ENCODE peak calls at places on chromosomes 13 and 19, in four cellular contexts. K is hepatocyte; S is effector memory CD4-positive, alpha-beta T cell; O is pancreas. L is an unnamed sample. For H3K4me1, the result is how much of the 10 kb centered on the place peaks cover.

GRCh38 chr19:27676877-27677276 is 1536.1 kb downstream of the UQCRFS1 start:
- DNase-seq in K (no peak), S (no peak), O (no peak), L (no peak)

GRCh38 chr13:109425821-109426689 is 360.3 kb downstream of the IRS2 start:
- DNase-seq in K (no peak), S (no peak), O (no peak), L (no peak)

GRCh38 chr13:48806522-48806921 is 152.8 kb downstream of the CYSLTR2 start:
- DNase-seq in K (no peak), S (no peak), O (no peak), L (no peak)

GRCh38 chr19:58328999-58329398 is 2.2 kb downstream of the ZSCAN22 start:
- DNase-seq in K (no peak), S (no peak), O (no peak), L (no peak)

GRCh38 chr13:95704510-95704909 is 27.6 kb downstream of the DNAJC3 start:
- DNase-seq in K (no peak), S (no peak), O (peak), L (no peak)

GRCh38 chr13:104586010-104586746 is 1520.0 kb upstream of the SLC10A2 start:
- DNase-seq in K (peak), S (no peak), O (no peak), L (no peak)

GRCh38 chr13:75418997-75419396 is 63.0 kb downstream of the TBC1D4 start:
- DNase-seq in K (no peak), S (no peak), O (no peak), L (no peak)

GRCh38 chr19:38736413-38737280 is 7.6 kb downstream of the CAPN12 start:
- DNase-seq in K (peak), S (peak), O (peak), L (peak)

GRCh38 chr19:6868341-6868740 is 19.0 kb upstream of the ADGRE1 start:
- DNase-seq in K (no peak), S (no peak), O (no peak), L (peak)

GRCh38 chr19:12769689-12770088 is 5.7 kb downstream of the HOOK2 start:
- DNase-seq in K (peak), S (peak), O (no peak), L (no peak)

GRCh38 chr19:7395793-7396192 is 47.1 kb downstream of the ARHGEF18 start:
- DNase-seq in K (no peak), S (no peak), O (no peak), L (no peak)

GRCh38 chr19:55418185-55418584 is 10.6 kb upstream of the UBE2S start:
- DNase-seq in K (peak), S (peak), O (no peak), L (peak)

GRCh38 chr13:113845055-113845454 is 18.8 kb downstream of the GAS6 start:
- DNase-seq in K (no peak), S (no peak), O (peak), L (no peak)

GRCh38 chr19:11422163-11423068 is 3.3 kb upstream of the RGL3 start:
- DNase-seq in K (peak), S (peak), O (peak), L (peak)

GRCh38 chr19:48878219-48879024 is 6.2 kb downstream of the PPP1R15A start:
- DNase-seq in K (peak), S (no peak), O (no peak), L (no peak)

DNA sequence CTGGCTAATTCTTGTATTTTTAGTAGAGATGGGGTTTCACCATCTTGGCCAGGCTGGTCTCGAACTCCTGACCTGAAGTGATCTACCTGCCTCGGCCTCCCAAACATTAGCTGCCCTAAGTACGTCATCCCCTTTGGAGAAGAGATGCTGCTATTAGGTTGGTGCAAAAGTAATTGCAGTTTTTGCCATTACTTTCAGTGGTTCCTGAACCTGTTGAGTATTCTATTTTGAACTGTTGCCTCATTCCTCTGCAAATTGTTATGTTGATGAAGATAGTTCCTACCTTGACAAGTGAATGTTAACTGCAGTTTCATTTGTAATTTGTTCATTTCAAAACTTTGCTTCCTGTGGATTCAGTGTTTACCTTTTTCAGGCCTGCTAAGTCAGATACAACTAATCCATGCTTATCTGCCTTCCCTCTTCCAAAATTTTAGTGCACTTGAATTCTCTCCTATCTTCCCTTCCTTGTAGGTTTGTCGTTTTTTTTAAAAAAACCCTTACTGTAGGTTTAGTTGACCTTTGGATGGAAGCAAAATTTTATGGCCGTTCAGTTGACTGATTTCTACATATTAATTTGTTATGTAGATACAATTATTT is 24.0 kb downstream of the ZMYM2 start:
- DNase-seq in K (no peak), S (no peak), O (no peak), L (no peak)
- H3K4me1 ChIP-seq in K (under half), S (under half), O (under half), L (under half)

DNA sequence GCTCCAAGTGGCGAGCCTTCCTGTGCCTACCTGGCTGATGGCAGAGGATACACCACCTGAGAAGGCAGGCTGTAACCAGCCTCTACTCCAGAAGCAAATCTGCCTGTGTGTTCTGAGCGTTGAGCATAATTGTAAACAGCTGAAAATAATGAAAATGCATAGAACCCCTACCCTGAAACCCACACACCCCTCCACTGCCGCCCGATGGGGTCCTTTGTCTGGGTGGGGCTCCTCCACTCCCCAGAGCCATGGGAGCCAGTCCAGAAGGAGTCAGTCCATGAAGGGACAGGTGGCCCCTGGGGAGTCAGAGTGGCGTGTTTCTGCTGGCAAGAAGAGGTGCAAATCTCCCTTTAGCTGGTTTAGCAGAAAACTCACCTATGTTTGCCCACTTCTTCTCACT is 8.0 kb upstream of the SOX1 start:
- DNase-seq in K (no peak), S (no peak), O (no peak), L (no peak)
- H3K4me1 ChIP-seq in K (under half), S (under half), O (under half), L (under half)

GRCh38 chr19:2422951-2423880 is 4.2 kb downstream of the TIMM13 start:
- DNase-seq in K (no peak), S (no peak), O (peak), L (no peak)
- H3K4me1 ChIP-seq in K (under half), S (under half), O (under half), L (under half)

DNA sequence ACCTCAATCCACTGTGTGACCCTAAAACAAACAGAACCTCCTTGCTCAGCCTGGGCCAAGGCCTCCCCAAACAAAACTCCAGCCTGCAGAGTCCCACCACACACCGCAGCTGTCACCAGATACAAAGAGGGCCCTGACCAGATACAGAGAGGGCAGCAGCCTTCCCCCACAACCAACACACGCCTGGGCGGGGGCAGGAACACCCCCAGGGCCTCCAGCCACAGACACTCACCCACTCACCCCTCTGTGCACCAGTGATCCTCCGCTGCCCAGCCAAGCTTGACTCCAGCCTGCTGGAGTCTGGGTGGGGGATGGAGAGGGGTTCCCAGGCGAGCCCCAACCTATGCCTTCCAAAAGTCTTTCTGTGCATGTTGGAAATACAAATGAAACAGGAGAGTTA is 5.9 kb upstream of the CIRBP start:
- DNase-seq in K (no peak), S (no peak), O (no peak), L (no peak)
- H3K4me1 ChIP-seq in K (half or more), S (half or more), O (under half), L (half or more)

GRCh38 chr19:15517778-15518177 is 9.5 kb downstream of the CYP4F22 start:
- DNase-seq in K (no peak), S (no peak), O (no peak), L (no peak)
- H3K4me1 ChIP-seq in K (under half), S (under half), O (under half), L (under half)

DNA sequence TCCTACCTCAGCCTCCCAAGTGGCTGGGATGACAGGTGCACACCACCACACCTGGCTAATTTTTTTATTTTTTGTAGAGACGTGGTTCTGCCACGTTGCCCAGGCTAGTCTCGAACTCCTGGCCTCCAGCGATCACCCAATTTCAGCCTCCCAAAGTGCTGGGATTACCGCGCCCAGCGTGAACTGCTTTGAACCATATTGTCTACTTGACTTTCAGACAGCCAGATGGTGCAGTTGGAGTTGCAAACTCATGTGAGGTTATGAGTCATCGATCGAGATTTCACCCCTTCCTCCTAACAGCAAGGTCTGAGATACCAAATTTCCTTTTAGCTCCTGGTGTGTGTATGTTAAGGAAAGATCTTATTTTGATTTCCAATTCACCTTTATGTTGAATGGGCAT is 2.7 kb downstream of the SLC27A1 start:
- DNase-seq in K (no peak), S (no peak), O (no peak), L (no peak)
- H3K4me1 ChIP-seq in K (under half), S (under half), O (under half), L (under half)

GRCh38 chr19:14432817-14433453 is at the start of gene PKN1:
- DNase-seq in K (peak), S (no peak), O (peak), L (peak)
- H3K4me1 ChIP-seq in K (under half), S (under half), O (under half), L (under half)

L was measured in heart right ventricle.